ENCODE peak calls at places on chromosomes 6 and 20, in ten cellular contexts. One of them, this sample, is unnamed.

GRCh38 chr6:4516206-4516605 is 260.0 kb upstream of the CDYL start:
- DNase-seq in erythroblast: no peak
- DNase-seq in ovary: no peak
- DNase-seq in H54: no peak
- DNase-seq in uterus: no peak
- DNase-seq in adrenal gland: no peak
- DNase-seq in A549: no peak
- DNase-seq in body of pancreas: no peak
- DNase-seq in lower leg skin: no peak
- DNase-seq in sigmoid colon: no peak
- DNase-seq in this sample: no peak

GRCh38 chr20:4192378-4193048 is 177.2 kb upstream of the RNF24 start:
- DNase-seq in ovary: no peak
- DNase-seq in erythroblast: peak
- DNase-seq in body of pancreas: no peak
- DNase-seq in adrenal gland: no peak
- DNase-seq in H54: no peak
- DNase-seq in uterus: no peak
- DNase-seq in A549: peak
- DNase-seq in lower leg skin: no peak
- DNase-seq in sigmoid colon: peak
- DNase-seq in this sample: no peak

GRCh38 chr6:132070356-132070755 is 119.2 kb upstream of the CCN2 start:
- DNase-seq in lower leg skin: no peak
- DNase-seq in sigmoid colon: no peak
- DNase-seq in A549: no peak
- DNase-seq in adrenal gland: no peak
- DNase-seq in uterus: no peak
- DNase-seq in body of pancreas: no peak
- DNase-seq in ovary: no peak
- DNase-seq in erythroblast: no peak
- DNase-seq in H54: no peak
- DNase-seq in this sample: no peak

GRCh38 chr6:19444481-19444880 is 392.7 kb upstream of the ID4 start:
- DNase-seq in ovary: no peak
- DNase-seq in H54: no peak
- DNase-seq in body of pancreas: no peak
- DNase-seq in A549: no peak
- DNase-seq in lower leg skin: no peak
- DNase-seq in uterus: no peak
- DNase-seq in adrenal gland: no peak
- DNase-seq in erythroblast: no peak
- DNase-seq in sigmoid colon: no peak
- DNase-seq in this sample: no peak

GRCh38 chr6:40672118-40672517 is 85.0 kb upstream of the LRFN2 start:
- DNase-seq in body of pancreas: no peak
- DNase-seq in lower leg skin: no peak
- DNase-seq in A549: no peak
- DNase-seq in sigmoid colon: no peak
- DNase-seq in ovary: no peak
- DNase-seq in uterus: no peak
- DNase-seq in erythroblast: peak
- DNase-seq in H54: no peak
- DNase-seq in adrenal gland: no peak
- DNase-seq in this sample: no peak

GRCh38 chr6:49342410-49342809 is 120.6 kb downstream of the MMUT start:
- DNase-seq in ovary: no peak
- DNase-seq in uterus: no peak
- DNase-seq in lower leg skin: no peak
- DNase-seq in sigmoid colon: no peak
- DNase-seq in A549: no peak
- DNase-seq in erythroblast: no peak
- DNase-seq in body of pancreas: no peak
- DNase-seq in H54: no peak
- DNase-seq in adrenal gland: no peak
- DNase-seq in this sample: no peak

GRCh38 chr20:57849126-57849867 is 139.5 kb upstream of the PMEPA1 start:
- DNase-seq in erythroblast: no peak
- DNase-seq in lower leg skin: no peak
- DNase-seq in adrenal gland: no peak
- DNase-seq in body of pancreas: no peak
- DNase-seq in A549: no peak
- DNase-seq in sigmoid colon: peak
- DNase-seq in ovary: no peak
- DNase-seq in uterus: no peak
- DNase-seq in H54: no peak
- DNase-seq in this sample: no peak

GRCh38 chr6:159973951-159974350 is 5.1 kb downstream of the IGF2R start:
- DNase-seq in lower leg skin: no peak
- DNase-seq in erythroblast: peak
- DNase-seq in body of pancreas: no peak
- DNase-seq in ovary: no peak
- DNase-seq in uterus: no peak
- DNase-seq in adrenal gland: no peak
- DNase-seq in A549: peak
- DNase-seq in H54: no peak
- DNase-seq in sigmoid colon: no peak
- DNase-seq in this sample: no peak

GRCh38 chr6:125797934-125798444 is 7.2 kb downstream of the NCOA7 start:
- DNase-seq in A549: no peak
- DNase-seq in lower leg skin: no peak
- DNase-seq in ovary: no peak
- DNase-seq in uterus: no peak
- DNase-seq in adrenal gland: no peak
- DNase-seq in body of pancreas: no peak
- DNase-seq in H54: no peak
- DNase-seq in erythroblast: no peak
- DNase-seq in sigmoid colon: no peak
- DNase-seq in this sample: no peak

GRCh38 chr6:41779336-41779735 is 364 bp downstream of the FRS3 start:
- DNase-seq in adrenal gland: no peak
- DNase-seq in lower leg skin: no peak
- DNase-seq in sigmoid colon: no peak
- DNase-seq in uterus: no peak
- DNase-seq in A549: no peak
- DNase-seq in H54: no peak
- DNase-seq in body of pancreas: no peak
- DNase-seq in erythroblast: no peak
- DNase-seq in ovary: no peak
- DNase-seq in this sample: no peak

GRCh38 chr6:73866305-73866704 is 170.3 kb downstream of the CD109 start:
- DNase-seq in erythroblast: no peak
- DNase-seq in adrenal gland: no peak
- DNase-seq in uterus: no peak
- DNase-seq in body of pancreas: no peak
- DNase-seq in lower leg skin: no peak
- DNase-seq in sigmoid colon: no peak
- DNase-seq in H54: no peak
- DNase-seq in A549: no peak
- DNase-seq in ovary: no peak
- DNase-seq in this sample: no peak

GRCh38 chr6:97919631-97920030 is 636.6 kb upstream of the MMS22L start:
- DNase-seq in H54: no peak
- DNase-seq in body of pancreas: no peak
- DNase-seq in erythroblast: no peak
- DNase-seq in sigmoid colon: no peak
- DNase-seq in adrenal gland: no peak
- DNase-seq in uterus: no peak
- DNase-seq in A549: no peak
- DNase-seq in ovary: no peak
- DNase-seq in lower leg skin: no peak
- DNase-seq in this sample: no peak

GRCh38 chr6:106556368-106556960 is 72.8 kb downstream of the RTN4IP1 start:
- DNase-seq in A549: no peak
- DNase-seq in adrenal gland: no peak
- DNase-seq in erythroblast: peak
- DNase-seq in body of pancreas: no peak
- DNase-seq in ovary: no peak
- DNase-seq in sigmoid colon: no peak
- DNase-seq in H54: no peak
- DNase-seq in uterus: no peak
- DNase-seq in lower leg skin: no peak
- DNase-seq in this sample: no peak

GRCh38 chr6:121940728-121941127 is 458.7 kb upstream of the HSF2 start:
- DNase-seq in body of pancreas: no peak
- DNase-seq in adrenal gland: no peak
- DNase-seq in H54: no peak
- DNase-seq in sigmoid colon: no peak
- DNase-seq in lower leg skin: no peak
- DNase-seq in uterus: no peak
- DNase-seq in erythroblast: no peak
- DNase-seq in ovary: no peak
- DNase-seq in A549: no peak
- DNase-seq in this sample: no peak

GRCh38 chr6:47836046-47836445 is 54.2 kb downstream of the OPN5 start:
- DNase-seq in sigmoid colon: no peak
- DNase-seq in erythroblast: no peak
- DNase-seq in uterus: no peak
- DNase-seq in lower leg skin: no peak
- DNase-seq in adrenal gland: no peak
- DNase-seq in body of pancreas: no peak
- DNase-seq in ovary: no peak
- DNase-seq in A549: no peak
- DNase-seq in H54: no peak
- DNase-seq in this sample: no peak

DNA sequence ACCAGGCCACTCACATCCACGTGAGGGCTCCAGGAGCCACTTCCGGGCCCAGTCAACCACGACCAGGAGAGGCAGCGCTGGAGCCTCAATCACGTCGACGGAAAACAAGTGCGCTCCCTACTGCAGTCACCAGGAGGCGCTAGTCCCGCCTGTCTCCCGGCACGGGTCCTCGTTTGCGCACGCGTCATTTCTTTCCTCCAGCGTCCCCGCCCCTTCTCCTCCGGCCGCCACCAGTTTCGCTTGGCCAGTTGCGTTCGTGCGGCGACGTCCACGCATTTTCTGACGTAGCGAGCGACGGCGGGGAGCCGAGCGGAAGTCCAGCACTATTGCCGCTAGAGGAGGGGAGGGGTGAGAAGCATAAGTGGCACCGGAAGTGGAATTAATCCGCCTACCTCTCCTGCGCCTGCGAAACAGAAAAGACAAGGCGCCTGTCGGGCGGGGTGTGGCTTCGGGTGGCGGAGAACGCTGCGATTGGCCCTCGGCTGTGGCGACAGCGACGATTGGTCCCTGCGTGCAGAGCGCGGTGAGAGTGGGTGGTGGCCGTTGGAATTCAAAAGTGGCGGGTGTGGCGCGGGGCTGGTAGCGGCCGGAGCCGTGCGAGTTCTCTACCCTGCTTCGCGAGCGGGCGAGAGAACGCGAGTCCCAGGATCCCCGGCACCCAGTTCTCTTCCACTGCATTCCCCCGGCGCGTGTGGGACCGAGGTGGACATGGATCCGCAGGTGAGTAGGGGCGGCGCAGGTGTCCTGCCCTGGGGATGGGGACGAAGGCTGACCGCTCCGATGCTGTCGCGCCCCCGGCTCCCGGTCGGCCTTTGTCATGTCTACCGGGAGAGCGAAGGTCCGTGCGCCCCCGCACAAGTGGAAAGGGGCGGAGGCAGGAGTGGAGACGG is at the start of gene KIFC1:
- DNase-seq in body of pancreas: peak
- DNase-seq in A549: peak
- DNase-seq in sigmoid colon: peak
- DNase-seq in uterus: peak
- DNase-seq in lower leg skin: peak
- DNase-seq in adrenal gland: peak
- DNase-seq in ovary: peak
- DNase-seq in erythroblast: peak
- DNase-seq in H54: peak
- DNase-seq in this sample: peak
- TF ChIP-seq POLR2A in body of pancreas: no peak
- TF ChIP-seq POLR2A in A549: no peak
- TF ChIP-seq POLR2A in sigmoid colon: no peak
- TF ChIP-seq POLR2A in uterus: peak
- TF ChIP-seq POLR2A in lower leg skin: no peak
- TF ChIP-seq POLR2A in adrenal gland: no peak
- TF ChIP-seq POLR2A in ovary: no peak
- TF ChIP-seq POLR2A in erythroblast: peak
- TF ChIP-seq POLR2A in H54: peak
- TF ChIP-seq POLR2A in this sample: no peak

DNA sequence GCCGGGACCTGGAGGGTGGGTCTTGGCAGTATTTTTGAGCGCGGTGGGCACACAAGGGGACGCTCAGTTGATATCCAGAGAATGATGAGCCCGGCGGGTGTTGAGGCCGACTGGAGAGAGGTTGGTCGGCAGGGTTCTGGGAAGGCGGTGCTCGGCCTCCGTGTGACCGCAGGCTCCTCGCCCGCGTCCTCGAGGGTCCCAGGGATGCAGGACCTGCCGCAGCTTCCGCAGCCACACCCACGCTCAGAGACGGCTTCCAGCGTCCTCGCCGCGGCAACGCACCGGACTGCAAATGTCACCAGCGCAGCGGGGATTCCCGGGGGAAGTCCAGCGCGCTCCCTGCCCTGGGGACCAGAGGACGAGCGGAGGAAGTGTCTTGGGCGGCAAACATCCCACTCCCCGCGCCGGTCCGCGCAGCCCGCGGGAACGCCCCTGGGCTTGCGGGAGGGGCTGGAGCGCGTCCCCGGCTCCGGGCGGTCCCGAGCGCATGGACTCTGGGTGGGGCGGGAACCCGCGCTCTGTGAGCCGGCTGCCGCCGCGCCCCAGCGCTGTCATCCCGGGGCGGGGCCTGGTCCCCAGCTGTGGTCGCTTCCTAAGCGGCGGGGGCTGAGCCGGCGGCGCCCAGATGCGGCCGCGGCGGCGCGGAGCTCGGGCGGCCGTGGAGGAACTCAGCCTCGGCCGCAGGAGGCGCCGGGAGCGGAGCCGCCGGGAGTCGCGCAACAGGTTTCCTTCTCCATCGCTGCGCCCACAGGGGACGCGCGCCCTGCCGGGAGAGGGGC is at the start of gene STX11:
- DNase-seq in erythroblast: peak
- DNase-seq in uterus: peak
- DNase-seq in body of pancreas: peak
- DNase-seq in lower leg skin: peak
- DNase-seq in sigmoid colon: peak
- DNase-seq in H54: peak
- DNase-seq in A549: peak
- DNase-seq in ovary: peak
- DNase-seq in adrenal gland: peak
- DNase-seq in this sample: peak
- TF ChIP-seq POLR2A in erythroblast: peak
- TF ChIP-seq POLR2A in uterus: no peak
- TF ChIP-seq POLR2A in body of pancreas: no peak
- TF ChIP-seq POLR2A in lower leg skin: no peak
- TF ChIP-seq POLR2A in sigmoid colon: no peak
- TF ChIP-seq POLR2A in H54: no peak
- TF ChIP-seq POLR2A in A549: no peak
- TF ChIP-seq POLR2A in ovary: no peak
- TF ChIP-seq POLR2A in adrenal gland: peak
- TF ChIP-seq POLR2A in this sample: peak

GRCh38 chr20:31695849-31696804 is 26.5 kb downstream of the BCL2L1 start:
- DNase-seq in sigmoid colon: no peak
- DNase-seq in H54: peak
- DNase-seq in A549: peak
- DNase-seq in adrenal gland: peak
- DNase-seq in uterus: no peak
- DNase-seq in erythroblast: no peak
- DNase-seq in lower leg skin: no peak
- DNase-seq in ovary: no peak
- DNase-seq in body of pancreas: peak
- DNase-seq in this sample: no peak
- TF ChIP-seq POLR2A in sigmoid colon: no peak
- TF ChIP-seq POLR2A in H54: no peak
- TF ChIP-seq POLR2A in A549: no peak
- TF ChIP-seq POLR2A in adrenal gland: no peak
- TF ChIP-seq POLR2A in uterus: no peak
- TF ChIP-seq POLR2A in erythroblast: no peak
- TF ChIP-seq POLR2A in lower leg skin: no peak
- TF ChIP-seq POLR2A in ovary: no peak
- TF ChIP-seq POLR2A in body of pancreas: no peak
- TF ChIP-seq POLR2A in this sample: no peak

GRCh38 chr20:33663161-33664084 is 1.3 kb downstream of the C20orf144 start:
- DNase-seq in H54: peak
- DNase-seq in lower leg skin: no peak
- DNase-seq in sigmoid colon: peak
- DNase-seq in erythroblast: peak
- DNase-seq in A549: peak
- DNase-seq in body of pancreas: peak
- DNase-seq in ovary: peak
- DNase-seq in adrenal gland: peak
- DNase-seq in uterus: peak
- DNase-seq in this sample: peak
- TF ChIP-seq POLR2A in H54: peak
- TF ChIP-seq POLR2A in lower leg skin: no peak
- TF ChIP-seq POLR2A in sigmoid colon: peak
- TF ChIP-seq POLR2A in erythroblast: peak
- TF ChIP-seq POLR2A in A549: peak
- TF ChIP-seq POLR2A in body of pancreas: peak
- TF ChIP-seq POLR2A in ovary: no peak
- TF ChIP-seq POLR2A in adrenal gland: peak
- TF ChIP-seq POLR2A in uterus: peak
- TF ChIP-seq POLR2A in this sample: peak